ENCODE peak calls at places on chromosome 5, in seven cellular contexts. One of them, this sample, is unnamed.

GRCh38 chr5:118553662-118554061 is 434.7 kb downstream of the DTWD2 start:
- DNase-seq in GM20000: no peak
- DNase-seq in fibroblast of lung: peak; percentile 90
- DNase-seq in lower leg skin: peak; percentile 94
- DNase-seq in CD8-positive, alpha-beta T cell: no peak
- DNase-seq in bronchial epithelial cell: no peak
- DNase-seq in NB4: peak; percentile 16
- DNase-seq in this sample: no peak

GRCh38 chr5:10366310-10367297 is 13.1 kb downstream of the MARCHF6 start:
- DNase-seq in GM20000: no peak
- DNase-seq in fibroblast of lung: peak; percentile 83
- DNase-seq in lower leg skin: no peak
- DNase-seq in CD8-positive, alpha-beta T cell: no peak
- DNase-seq in bronchial epithelial cell: peak; percentile 81
- DNase-seq in NB4: no peak
- DNase-seq in this sample: no peak

GRCh38 chr5:64339776-64340175 is 166.0 kb upstream of the RGS7BP start:
- DNase-seq in GM20000: no peak
- DNase-seq in fibroblast of lung: peak; percentile 43
- DNase-seq in lower leg skin: no peak
- DNase-seq in CD8-positive, alpha-beta T cell: no peak
- DNase-seq in bronchial epithelial cell: peak; percentile 69
- DNase-seq in NB4: no peak
- DNase-seq in this sample: no peak

GRCh38 chr5:170219615-170220014 is 13.2 kb upstream of the C5orf58 start:
- DNase-seq in GM20000: no peak
- DNase-seq in fibroblast of lung: peak; percentile 84
- DNase-seq in lower leg skin: no peak
- DNase-seq in CD8-positive, alpha-beta T cell: no peak
- DNase-seq in bronchial epithelial cell: peak; percentile 86
- DNase-seq in NB4: peak; percentile 75
- DNase-seq in this sample: no peak

GRCh38 chr5:31664566-31664965 is 25.6 kb downstream of the PDZD2 start:
- DNase-seq in GM20000: no peak
- DNase-seq in fibroblast of lung: peak; percentile 67
- DNase-seq in lower leg skin: no peak
- DNase-seq in CD8-positive, alpha-beta T cell: no peak
- DNase-seq in bronchial epithelial cell: peak; percentile 25
- DNase-seq in NB4: peak; percentile 64
- DNase-seq in this sample: no peak

GRCh38 chr5:173410459-173411233 is 82.4 kb upstream of the STC2 start:
- DNase-seq in GM20000: no peak
- DNase-seq in fibroblast of lung: no peak
- DNase-seq in lower leg skin: no peak
- DNase-seq in CD8-positive, alpha-beta T cell: no peak
- DNase-seq in bronchial epithelial cell: no peak
- DNase-seq in NB4: no peak
- DNase-seq in this sample: no peak

GRCh38 chr5:151660616-151661015 is 26.1 kb downstream of the SPARC start:
- DNase-seq in GM20000: no peak
- DNase-seq in fibroblast of lung: peak; percentile 76
- DNase-seq in lower leg skin: no peak
- DNase-seq in CD8-positive, alpha-beta T cell: no peak
- DNase-seq in bronchial epithelial cell: peak; percentile 37
- DNase-seq in NB4: no peak
- DNase-seq in this sample: no peak

GRCh38 chr5:120604898-120605297 is 140.8 kb downstream of the PRR16 start:
- DNase-seq in GM20000: no peak
- DNase-seq in fibroblast of lung: peak; percentile 99
- DNase-seq in lower leg skin: no peak
- DNase-seq in CD8-positive, alpha-beta T cell: no peak
- DNase-seq in bronchial epithelial cell: peak; percentile 88
- DNase-seq in NB4: no peak
- DNase-seq in this sample: no peak

GRCh38 chr5:132378580-132378979 is 9.1 kb downstream of the SLC22A5 start:
- DNase-seq in GM20000: no peak
- DNase-seq in fibroblast of lung: peak; percentile 20
- DNase-seq in lower leg skin: peak; percentile 40
- DNase-seq in CD8-positive, alpha-beta T cell: no peak
- DNase-seq in bronchial epithelial cell: peak; percentile 84
- DNase-seq in NB4: peak; percentile 21
- DNase-seq in this sample: no peak

GRCh38 chr5:123344819-123345426 is 78.3 kb downstream of the CEP120 start:
- DNase-seq in GM20000: no peak
- DNase-seq in fibroblast of lung: peak; percentile 36
- DNase-seq in lower leg skin: no peak
- DNase-seq in CD8-positive, alpha-beta T cell: no peak
- DNase-seq in bronchial epithelial cell: peak; percentile 38
- DNase-seq in NB4: peak; percentile 10
- DNase-seq in this sample: no peak

GRCh38 chr5:75460947-75461346 is 50.5 kb downstream of the CERT1 start:
- DNase-seq in GM20000: peak; percentile 14
- DNase-seq in fibroblast of lung: no peak
- DNase-seq in lower leg skin: no peak
- DNase-seq in CD8-positive, alpha-beta T cell: no peak
- DNase-seq in bronchial epithelial cell: no peak
- DNase-seq in NB4: no peak
- DNase-seq in this sample: no peak

GRCh38 chr5:34022131-34022705 is 14.4 kb upstream of the AMACR start:
- DNase-seq in GM20000: no peak
- DNase-seq in fibroblast of lung: peak; percentile 88
- DNase-seq in lower leg skin: no peak
- DNase-seq in CD8-positive, alpha-beta T cell: no peak
- DNase-seq in bronchial epithelial cell: peak; percentile 42
- DNase-seq in NB4: peak; percentile 22
- DNase-seq in this sample: no peak

GRCh38 chr5:52895070-52895469 is 94.1 kb upstream of the ITGA2 start:
- DNase-seq in GM20000: no peak
- DNase-seq in fibroblast of lung: no peak
- DNase-seq in lower leg skin: no peak
- DNase-seq in CD8-positive, alpha-beta T cell: no peak
- DNase-seq in bronchial epithelial cell: no peak
- DNase-seq in NB4: no peak
- DNase-seq in this sample: no peak

GRCh38 chr5:149541893-149542292 is 9.3 kb downstream of the CSNK1A1 start:
- DNase-seq in GM20000: no peak
- DNase-seq in fibroblast of lung: no peak
- DNase-seq in lower leg skin: no peak
- DNase-seq in CD8-positive, alpha-beta T cell: no peak
- DNase-seq in bronchial epithelial cell: no peak
- DNase-seq in NB4: no peak
- DNase-seq in this sample: no peak

GRCh38 chr5:9903806-9904205 is 273.7 kb upstream of the TAS2R1 start:
- DNase-seq in GM20000: no peak
- DNase-seq in fibroblast of lung: peak; percentile 71
- DNase-seq in lower leg skin: no peak
- DNase-seq in CD8-positive, alpha-beta T cell: no peak
- DNase-seq in bronchial epithelial cell: peak; percentile 18
- DNase-seq in NB4: peak; percentile 5
- DNase-seq in this sample: no peak

GRCh38 chr5:79488058-79488457 is 25.9 kb downstream of the HOMER1 start:
- DNase-seq in GM20000: no peak
- DNase-seq in fibroblast of lung: peak; percentile 50
- DNase-seq in lower leg skin: no peak
- DNase-seq in CD8-positive, alpha-beta T cell: no peak
- DNase-seq in bronchial epithelial cell: no peak
- DNase-seq in NB4: no peak
- DNase-seq in this sample: no peak

GRCh38 chr5:171926311-171926710 is 80.1 kb downstream of the FBXW11 start:
- DNase-seq in GM20000: no peak
- DNase-seq in fibroblast of lung: no peak
- DNase-seq in lower leg skin: no peak
- DNase-seq in CD8-positive, alpha-beta T cell: no peak
- DNase-seq in bronchial epithelial cell: no peak
- DNase-seq in NB4: no peak
- DNase-seq in this sample: no peak

GRCh38 chr5:92676839-92677197 is 904.2 kb downstream of the NR2F1-AS1 start:
- DNase-seq in GM20000: no peak
- DNase-seq in fibroblast of lung: no peak
- DNase-seq in lower leg skin: no peak
- DNase-seq in CD8-positive, alpha-beta T cell: no peak
- DNase-seq in bronchial epithelial cell: no peak
- DNase-seq in NB4: no peak
- DNase-seq in this sample: no peak

GRCh38 chr5:110854200-110854599 is 115.4 kb downstream of the SLC25A46 start:
- DNase-seq in GM20000: no peak
- DNase-seq in fibroblast of lung: peak; percentile 48
- DNase-seq in lower leg skin: no peak
- DNase-seq in CD8-positive, alpha-beta T cell: no peak
- DNase-seq in bronchial epithelial cell: peak; percentile 69
- DNase-seq in NB4: no peak
- DNase-seq in this sample: no peak

GRCh38 chr5:43753069-43753468 is 150.1 kb downstream of the NNT start:
- DNase-seq in GM20000: no peak
- DNase-seq in fibroblast of lung: no peak
- DNase-seq in lower leg skin: no peak
- DNase-seq in CD8-positive, alpha-beta T cell: no peak
- DNase-seq in bronchial epithelial cell: no peak
- DNase-seq in NB4: peak; percentile 25
- DNase-seq in this sample: no peak
- TF ChIP-seq CTCF in GM20000: no peak
- TF ChIP-seq CTCF in fibroblast of lung: no peak
- TF ChIP-seq CTCF in lower leg skin: no peak
- TF ChIP-seq CTCF in CD8-positive, alpha-beta T cell: no peak
- TF ChIP-seq CTCF in bronchial epithelial cell: no peak
- TF ChIP-seq CTCF in NB4: peak; percentile 30
- TF ChIP-seq CTCF in this sample: no peak

GRCh38 chr5:91074615-91075014 is 308.5 kb downstream of the ARRDC3 start:
- DNase-seq in GM20000: no peak
- DNase-seq in fibroblast of lung: peak; percentile 90
- DNase-seq in lower leg skin: no peak
- DNase-seq in CD8-positive, alpha-beta T cell: no peak
- DNase-seq in bronchial epithelial cell: peak; percentile 63
- DNase-seq in NB4: no peak
- DNase-seq in this sample: no peak
- TF ChIP-seq CTCF in GM20000: no peak
- TF ChIP-seq CTCF in fibroblast of lung: peak; percentile 42
- TF ChIP-seq CTCF in lower leg skin: no peak
- TF ChIP-seq CTCF in CD8-positive, alpha-beta T cell: no peak
- TF ChIP-seq CTCF in bronchial epithelial cell: no peak
- TF ChIP-seq CTCF in NB4: no peak
- TF ChIP-seq CTCF in this sample: no peak

DNA sequence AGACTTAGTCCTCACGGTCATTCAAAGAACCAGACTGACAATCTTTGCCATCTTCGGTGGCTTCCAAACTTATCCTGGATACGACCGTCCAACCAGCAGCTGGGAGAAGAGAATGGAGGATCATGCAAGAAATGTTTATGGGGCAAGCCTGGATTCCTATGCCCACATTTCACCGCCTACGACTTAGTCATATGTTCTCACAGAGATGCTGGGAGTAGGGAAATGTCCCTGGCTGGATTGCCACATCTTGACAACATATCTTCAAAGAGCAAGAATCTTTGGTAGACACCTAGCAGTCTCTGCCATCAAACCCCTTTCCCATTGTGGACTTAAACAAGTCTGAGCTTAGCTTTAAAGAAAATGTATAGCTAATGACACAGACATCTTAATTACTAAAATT is 5.0 kb downstream of the MED7 start:
- DNase-seq in GM20000: no peak
- DNase-seq in fibroblast of lung: no peak
- DNase-seq in lower leg skin: peak; percentile 45
- DNase-seq in CD8-positive, alpha-beta T cell: no peak
- DNase-seq in bronchial epithelial cell: peak; percentile 9
- DNase-seq in NB4: no peak
- DNase-seq in this sample: no peak
- TF ChIP-seq CTCF in GM20000: no peak
- TF ChIP-seq CTCF in fibroblast of lung: no peak
- TF ChIP-seq CTCF in lower leg skin: no peak
- TF ChIP-seq CTCF in CD8-positive, alpha-beta T cell: no peak
- TF ChIP-seq CTCF in bronchial epithelial cell: no peak
- TF ChIP-seq CTCF in NB4: no peak
- TF ChIP-seq CTCF in this sample: no peak

GRCh38 chr5:140240987-140241706 is 61.8 kb downstream of the PFDN1 start:
- DNase-seq in GM20000: no peak
- DNase-seq in fibroblast of lung: peak; percentile 92
- DNase-seq in lower leg skin: peak; percentile 96
- DNase-seq in CD8-positive, alpha-beta T cell: no peak
- DNase-seq in bronchial epithelial cell: peak; percentile 85
- DNase-seq in NB4: no peak
- DNase-seq in this sample: no peak

GRCh38 chr5:140242890-140243585 is 59.9 kb downstream of the PFDN1 start:
- DNase-seq in GM20000: no peak
- DNase-seq in fibroblast of lung: no peak
- DNase-seq in lower leg skin: no peak
- DNase-seq in CD8-positive, alpha-beta T cell: no peak
- DNase-seq in bronchial epithelial cell: no peak
- DNase-seq in NB4: no peak
- DNase-seq in this sample: no peak

GRCh38 chr5:140243855-140244254 is 59.0 kb downstream of the PFDN1 start:
- DNase-seq in GM20000: no peak
- DNase-seq in fibroblast of lung: no peak
- DNase-seq in lower leg skin: no peak
- DNase-seq in CD8-positive, alpha-beta T cell: no peak
- DNase-seq in bronchial epithelial cell: no peak
- DNase-seq in NB4: no peak
- DNase-seq in this sample: no peak

GRCh38 chr5:140239939-140240700 is 62.8 kb downstream of the PFDN1 start:
- DNase-seq in GM20000: peak; percentile 67
- DNase-seq in fibroblast of lung: peak; percentile 60
- DNase-seq in lower leg skin: peak; percentile 90
- DNase-seq in CD8-positive, alpha-beta T cell: peak; percentile 56
- DNase-seq in bronchial epithelial cell: no peak
- DNase-seq in NB4: peak; percentile 75
- DNase-seq in this sample: peak; percentile 37

DNA sequence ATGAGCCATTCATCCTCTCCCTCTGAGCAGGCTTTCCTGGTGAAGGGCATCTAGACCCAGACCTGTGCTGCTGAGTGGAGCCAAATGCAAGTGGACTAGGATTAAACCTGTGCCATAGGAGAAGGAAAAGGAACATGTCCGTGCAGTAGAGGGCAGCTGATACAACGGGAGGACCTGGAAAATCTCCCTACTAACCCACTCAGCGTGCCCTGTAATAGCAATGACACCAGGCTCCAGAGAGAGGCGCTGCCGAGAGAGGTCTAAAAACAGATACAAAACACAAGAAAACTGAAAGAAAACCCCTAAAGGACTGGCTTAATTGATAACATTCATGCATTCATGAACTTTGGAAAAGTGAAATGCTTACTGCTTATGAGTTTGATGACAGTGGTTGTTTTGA is 60.8 kb downstream of the PFDN1 start:
- DNase-seq in GM20000: no peak
- DNase-seq in fibroblast of lung: no peak
- DNase-seq in lower leg skin: no peak
- DNase-seq in CD8-positive, alpha-beta T cell: no peak
- DNase-seq in bronchial epithelial cell: no peak
- DNase-seq in NB4: no peak
- DNase-seq in this sample: no peak
- TF ChIP-seq CTCF in GM20000: no peak
- TF ChIP-seq CTCF in fibroblast of lung: no peak
- TF ChIP-seq CTCF in lower leg skin: no peak
- TF ChIP-seq CTCF in CD8-positive, alpha-beta T cell: no peak
- TF ChIP-seq CTCF in bronchial epithelial cell: no peak
- TF ChIP-seq CTCF in NB4: peak; percentile 17
- TF ChIP-seq CTCF in this sample: no peak

This sample was measured in activated B cell treated with CpG ODN at 0.5 μM for 24 hours.